ENCODE peak calls at places on chromosomes 2 and 18, in five cellular contexts. One of them, this sample, is unnamed.

GRCh38 chr2:52510432-52510831 is 1257.2 kb upstream of the CHAC2 start:
- DNase-seq in naive B cell: no peak
- DNase-seq in A549: peak
- DNase-seq in Right ventricle myocardium superior: no peak
- DNase-seq in B cell: no peak
- DNase-seq in this sample: no peak

GRCh38 chr2:218263817-218264611 is 3.2 kb downstream of the GPBAR1 start:
- DNase-seq in Right ventricle myocardium superior: no peak
- DNase-seq in A549: no peak
- DNase-seq in naive B cell: no peak
- DNase-seq in B cell: no peak
- DNase-seq in this sample: no peak

GRCh38 chr18:13539843-13540535 is 186.4 kb downstream of the FAM210A start:
- DNase-seq in naive B cell: no peak
- DNase-seq in Right ventricle myocardium superior: no peak
- DNase-seq in A549: peak
- DNase-seq in B cell: no peak
- DNase-seq in this sample: no peak

GRCh38 chr2:224046752-224047151 is 7.7 kb upstream of the SERPINE2 start:
- DNase-seq in Right ventricle myocardium superior: no peak
- DNase-seq in B cell: no peak
- DNase-seq in A549: no peak
- DNase-seq in naive B cell: no peak
- DNase-seq in this sample: no peak

GRCh38 chr2:215290980-215291599 is 20.8 kb upstream of the ATIC start:
- DNase-seq in naive B cell: no peak
- DNase-seq in B cell: no peak
- DNase-seq in A549: no peak
- DNase-seq in Right ventricle myocardium superior: no peak
- DNase-seq in this sample: no peak

GRCh38 chr18:61735564-61736102 is 157.2 kb downstream of the RNF152 start:
- DNase-seq in Right ventricle myocardium superior: no peak
- DNase-seq in A549: no peak
- DNase-seq in B cell: no peak
- DNase-seq in naive B cell: no peak
- DNase-seq in this sample: no peak

GRCh38 chr18:45548614-45549013 is 66.7 kb upstream of the SLC14A2 start:
- DNase-seq in Right ventricle myocardium superior: no peak
- DNase-seq in A549: no peak
- DNase-seq in naive B cell: no peak
- DNase-seq in B cell: no peak
- DNase-seq in this sample: no peak

GRCh38 chr2:146229513-146230155 is 1615.2 kb upstream of the ACVR2A start:
- DNase-seq in naive B cell: no peak
- DNase-seq in B cell: no peak
- DNase-seq in Right ventricle myocardium superior: no peak
- DNase-seq in A549: no peak
- DNase-seq in this sample: no peak

GRCh38 chr2:58227171-58227917 is 13.8 kb downstream of the FANCL start:
- DNase-seq in Right ventricle myocardium superior: no peak
- DNase-seq in B cell: no peak
- DNase-seq in A549: no peak
- DNase-seq in naive B cell: no peak
- DNase-seq in this sample: no peak

GRCh38 chr18:63339920-63340484 is 20.4 kb upstream of the BCL2 start:
- DNase-seq in B cell: peak
- DNase-seq in naive B cell: peak
- DNase-seq in Right ventricle myocardium superior: no peak
- DNase-seq in A549: peak
- DNase-seq in this sample: no peak

GRCh38 chr2:3222636-3223035 is 155.0 kb downstream of the EIPR1 start:
- DNase-seq in A549: peak
- DNase-seq in B cell: no peak
- DNase-seq in naive B cell: no peak
- DNase-seq in Right ventricle myocardium superior: no peak
- DNase-seq in this sample: no peak

GRCh38 chr2:70181363-70181956 is 9.4 kb downstream of the C2orf42 start:
- DNase-seq in A549: no peak
- DNase-seq in naive B cell: no peak
- DNase-seq in B cell: peak
- DNase-seq in Right ventricle myocardium superior: no peak
- DNase-seq in this sample: no peak

GRCh38 chr2:20107776-20108175 is 56.3 kb upstream of the LAPTM4A start:
- DNase-seq in B cell: no peak
- DNase-seq in A549: no peak
- DNase-seq in Right ventricle myocardium superior: no peak
- DNase-seq in naive B cell: no peak
- DNase-seq in this sample: no peak

GRCh38 chr2:20573611-20574422 is 77.1 kb downstream of the HS1BP3 start:
- DNase-seq in Right ventricle myocardium superior: no peak
- DNase-seq in naive B cell: no peak
- DNase-seq in B cell: no peak
- DNase-seq in A549: no peak
- DNase-seq in this sample: peak

GRCh38 chr2:42706836-42707235 is 57.1 kb downstream of the OXER1 start:
- DNase-seq in B cell: no peak
- DNase-seq in Right ventricle myocardium superior: no peak
- DNase-seq in A549: no peak
- DNase-seq in naive B cell: no peak
- DNase-seq in this sample: no peak

GRCh38 chr2:175205523-175205922 is 24.0 kb upstream of the ATP5MC3 start:
- DNase-seq in naive B cell: no peak
- DNase-seq in A549: no peak
- DNase-seq in B cell: no peak
- DNase-seq in Right ventricle myocardium superior: no peak
- DNase-seq in this sample: no peak

GRCh38 chr2:95159690-95160449 is at the start of gene ZNF514:
- DNase-seq in B cell: peak
- DNase-seq in Right ventricle myocardium superior: peak
- DNase-seq in naive B cell: peak
- DNase-seq in A549: peak
- DNase-seq in this sample: peak

GRCh38 chr2:158745067-158745865 is 49.9 kb upstream of the DAPL1 start:
- DNase-seq in Right ventricle myocardium superior: no peak
- DNase-seq in B cell: peak
- DNase-seq in naive B cell: peak
- DNase-seq in A549: peak
- DNase-seq in this sample: peak

GRCh38 chr18:32317651-32318050 is 127.8 kb downstream of the MEP1B start:
- DNase-seq in B cell: no peak
- DNase-seq in A549: no peak
- DNase-seq in naive B cell: no peak
- DNase-seq in Right ventricle myocardium superior: no peak
- DNase-seq in this sample: no peak

GRCh38 chr2:144267209-144267608 is 252.7 kb downstream of the ZEB2 start:
- DNase-seq in B cell: no peak
- DNase-seq in A549: no peak
- DNase-seq in Right ventricle myocardium superior: no peak
- DNase-seq in naive B cell: no peak
- DNase-seq in this sample: no peak

GRCh38 chr2:117936871-117937428 is 76.9 kb downstream of the CCDC93 start:
- DNase-seq in Right ventricle myocardium superior: no peak
- DNase-seq in A549: no peak
- DNase-seq in naive B cell: no peak
- DNase-seq in B cell: no peak
- DNase-seq in this sample: no peak

GRCh38 chr2:8222979-8223730 is 458.7 kb upstream of the ID2 start:
- DNase-seq in A549: no peak
- DNase-seq in naive B cell: no peak
- DNase-seq in B cell: no peak
- DNase-seq in Right ventricle myocardium superior: no peak
- DNase-seq in this sample: no peak

GRCh38 chr2:24819442-24820174 is 26.4 kb downstream of the CENPO start:
- DNase-seq in naive B cell: no peak
- DNase-seq in A549: no peak
- DNase-seq in B cell: no peak
- DNase-seq in Right ventricle myocardium superior: no peak
- DNase-seq in this sample: no peak

GRCh38 chr2:172283476-172283875 is 143.9 kb upstream of the ITGA6 start:
- DNase-seq in naive B cell: no peak
- DNase-seq in A549: no peak
- DNase-seq in B cell: no peak
- DNase-seq in Right ventricle myocardium superior: no peak
- DNase-seq in this sample: no peak

GRCh38 chr2:222518570-222519381 is 94.4 kb downstream of the SGPP2 start:
- DNase-seq in naive B cell: no peak
- DNase-seq in Right ventricle myocardium superior: no peak
- DNase-seq in A549: no peak
- DNase-seq in B cell: no peak
- DNase-seq in this sample: peak

GRCh38 chr2:129062160-129062912 is 743.7 kb upstream of the HS6ST1 start:
- DNase-seq in B cell: no peak
- DNase-seq in A549: no peak
- DNase-seq in Right ventricle myocardium superior: no peak
- DNase-seq in naive B cell: no peak
- DNase-seq in this sample: no peak

GRCh38 chr2:11004206-11004605 is 92.5 kb downstream of the KCNF1 start:
- DNase-seq in A549: no peak
- DNase-seq in B cell: no peak
- DNase-seq in Right ventricle myocardium superior: no peak
- DNase-seq in naive B cell: no peak
- DNase-seq in this sample: no peak

GRCh38 chr2:26581266-26581990 is 59.7 kb downstream of the CIB4 start:
- DNase-seq in B cell: no peak
- DNase-seq in naive B cell: no peak
- DNase-seq in Right ventricle myocardium superior: peak
- DNase-seq in A549: no peak
- DNase-seq in this sample: no peak

GRCh38 chr2:205053827-205054410 is 508.6 kb downstream of the PARD3B start:
- DNase-seq in A549: no peak
- DNase-seq in B cell: no peak
- DNase-seq in naive B cell: no peak
- DNase-seq in Right ventricle myocardium superior: no peak
- DNase-seq in this sample: no peak

GRCh38 chr18:77056399-77057015 is 76.1 kb downstream of the MBP start:
- DNase-seq in A549: no peak
- DNase-seq in B cell: no peak
- DNase-seq in Right ventricle myocardium superior: no peak
- DNase-seq in naive B cell: no peak
- DNase-seq in this sample: no peak

GRCh38 chr2:172701250-172701649 is 34.4 kb upstream of the RAPGEF4 start:
- DNase-seq in A549: no peak
- DNase-seq in B cell: no peak
- DNase-seq in Right ventricle myocardium superior: no peak
- DNase-seq in naive B cell: no peak
- DNase-seq in this sample: peak

GRCh38 chr2:200432296-200432695 is 77.6 kb downstream of the KCTD18 start:
- DNase-seq in A549: no peak
- DNase-seq in B cell: no peak
- DNase-seq in Right ventricle myocardium superior: no peak
- DNase-seq in naive B cell: no peak
- DNase-seq in this sample: no peak

GRCh38 chr2:106107509-106108131 is 86.5 kb downstream of the UXS1 start:
- DNase-seq in B cell: no peak
- DNase-seq in A549: peak
- DNase-seq in Right ventricle myocardium superior: no peak
- DNase-seq in naive B cell: no peak
- DNase-seq in this sample: peak

GRCh38 chr2:91442246-91442905 is 2750.9 kb downstream of the RPIA start:
- DNase-seq in naive B cell: peak
- DNase-seq in A549: no peak
- DNase-seq in B cell: peak
- DNase-seq in Right ventricle myocardium superior: peak
- DNase-seq in this sample: no peak

GRCh38 chr2:240077442-240077841 is 24.1 kb upstream of the OR6B3 start:
- DNase-seq in A549: no peak
- DNase-seq in B cell: no peak
- DNase-seq in Right ventricle myocardium superior: no peak
- DNase-seq in naive B cell: no peak
- DNase-seq in this sample: no peak

GRCh38 chr2:13522096-13522495 is 805.4 kb downstream of the TRIB2 start:
- DNase-seq in Right ventricle myocardium superior: no peak
- DNase-seq in naive B cell: no peak
- DNase-seq in A549: no peak
- DNase-seq in B cell: no peak
- DNase-seq in this sample: no peak

This sample was measured in GM04504.